ENCODE peak calls at places on chromosomes 16 and 17, in four cellular contexts. One of them, this sample, is unnamed. For H3K9me3, the result is how much of the 10 kb centered on the place peaks cover.

GRCh38 chr16:9091867-9092281 is 430 bp downstream of the HAPSTR1 start:
- DNase-seq in fibroblast of lung: no peak
- DNase-seq in CD8-positive, alpha-beta T cell: peak
- DNase-seq in heart right ventricle: peak
- DNase-seq in this sample: no peak

GRCh38 chr16:88455610-88456355 is 2.7 kb downstream of the ZFPM1 start:
- DNase-seq in fibroblast of lung: peak
- DNase-seq in CD8-positive, alpha-beta T cell: peak
- DNase-seq in heart right ventricle: no peak
- DNase-seq in this sample: peak

GRCh38 chr16:56203052-56203451 is 11.8 kb downstream of the GNAO1 start:
- DNase-seq in fibroblast of lung: peak
- DNase-seq in CD8-positive, alpha-beta T cell: peak
- DNase-seq in heart right ventricle: no peak
- DNase-seq in this sample: no peak

GRCh38 chr16:72013888-72014538 is 5.5 kb downstream of the DHODH start:
- DNase-seq in fibroblast of lung: peak
- DNase-seq in CD8-positive, alpha-beta T cell: no peak
- DNase-seq in heart right ventricle: peak
- DNase-seq in this sample: no peak

GRCh38 chr16:57645691-57646387 is 17.4 kb downstream of the ADGRG1 start:
- DNase-seq in fibroblast of lung: peak
- DNase-seq in CD8-positive, alpha-beta T cell: no peak
- DNase-seq in heart right ventricle: peak
- DNase-seq in this sample: no peak

GRCh38 chr16:11445486-11445885 is 100.2 kb downstream of the RMI2 start:
- DNase-seq in fibroblast of lung: no peak
- DNase-seq in CD8-positive, alpha-beta T cell: no peak
- DNase-seq in heart right ventricle: no peak
- DNase-seq in this sample: no peak

GRCh38 chr17:81831957-81832607 is 1.0 kb downstream of the MCRIP1 start:
- DNase-seq in fibroblast of lung: peak
- DNase-seq in CD8-positive, alpha-beta T cell: peak
- DNase-seq in heart right ventricle: no peak
- DNase-seq in this sample: peak

GRCh38 chr16:80147021-80147680 is 393.6 kb upstream of the DYNLRB2 start:
- DNase-seq in fibroblast of lung: peak
- DNase-seq in CD8-positive, alpha-beta T cell: no peak
- DNase-seq in heart right ventricle: no peak
- DNase-seq in this sample: no peak

GRCh38 chr17:32302037-32302436 is 36.4 kb downstream of the RHBDL3 start:
- DNase-seq in fibroblast of lung: no peak
- DNase-seq in CD8-positive, alpha-beta T cell: no peak
- DNase-seq in heart right ventricle: no peak
- DNase-seq in this sample: no peak

GRCh38 chr16:19330801-19331484 is 45.4 kb downstream of the CLEC19A start:
- DNase-seq in fibroblast of lung: peak
- DNase-seq in CD8-positive, alpha-beta T cell: no peak
- DNase-seq in heart right ventricle: no peak
- DNase-seq in this sample: no peak

GRCh38 chr17:63173903-63174302 is 207.9 kb downstream of the TANC2 start:
- DNase-seq in fibroblast of lung: peak
- DNase-seq in CD8-positive, alpha-beta T cell: no peak
- DNase-seq in heart right ventricle: no peak
- DNase-seq in this sample: no peak

GRCh38 chr17:55769625-55770000 is 18.8 kb downstream of the PCTP start:
- DNase-seq in fibroblast of lung: peak
- DNase-seq in CD8-positive, alpha-beta T cell: no peak
- DNase-seq in heart right ventricle: no peak
- DNase-seq in this sample: no peak

GRCh38 chr17:17422641-17423040 is 54.2 kb upstream of the MED9 start:
- DNase-seq in fibroblast of lung: no peak
- DNase-seq in CD8-positive, alpha-beta T cell: no peak
- DNase-seq in heart right ventricle: no peak
- DNase-seq in this sample: no peak
- H3K9me3 ChIP-seq in fibroblast of lung: under half
- H3K9me3 ChIP-seq in CD8-positive, alpha-beta T cell: under half
- H3K9me3 ChIP-seq in heart right ventricle: under half
- H3K9me3 ChIP-seq in this sample: under half

DNA sequence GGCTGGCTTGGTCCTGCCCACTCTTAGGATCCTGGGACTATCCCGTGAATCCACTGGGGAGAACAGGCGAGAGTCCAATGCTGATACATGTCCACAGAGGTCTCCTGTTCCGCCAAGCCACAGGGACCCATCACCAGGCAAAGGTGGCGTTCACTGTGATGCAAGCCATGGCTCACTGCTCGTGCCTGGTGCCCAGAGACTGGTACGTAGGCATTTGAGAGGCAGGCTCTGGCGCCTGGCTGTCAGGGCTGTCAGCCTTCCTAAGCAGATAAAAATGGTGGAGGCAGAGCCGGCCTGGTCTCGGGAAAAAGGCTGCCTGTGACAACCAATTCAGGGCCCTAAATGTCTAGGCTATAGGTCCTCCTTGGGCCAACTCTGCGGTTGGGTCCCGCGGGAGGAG is 2329.0 kb downstream of the TP53TG3F start:
- DNase-seq in fibroblast of lung: no peak
- DNase-seq in CD8-positive, alpha-beta T cell: no peak
- DNase-seq in heart right ventricle: no peak
- DNase-seq in this sample: no peak
- H3K9me3 ChIP-seq in fibroblast of lung: under half
- H3K9me3 ChIP-seq in CD8-positive, alpha-beta T cell: under half
- H3K9me3 ChIP-seq in heart right ventricle: under half
- H3K9me3 ChIP-seq in this sample: under half

GRCh38 chr16:35733971-35734702 is 2274.7 kb downstream of the TP53TG3F start:
- DNase-seq in fibroblast of lung: no peak
- DNase-seq in CD8-positive, alpha-beta T cell: no peak
- DNase-seq in heart right ventricle: no peak
- DNase-seq in this sample: no peak

GRCh38 chr16:35734728-35735402 is 2275.5 kb downstream of the TP53TG3F start:
- DNase-seq in fibroblast of lung: no peak
- DNase-seq in CD8-positive, alpha-beta T cell: no peak
- DNase-seq in heart right ventricle: no peak
- DNase-seq in this sample: no peak

GRCh38 chr16:35733278-35733965 is 2274.0 kb downstream of the TP53TG3F start:
- DNase-seq in fibroblast of lung: no peak
- DNase-seq in CD8-positive, alpha-beta T cell: no peak
- DNase-seq in heart right ventricle: no peak
- DNase-seq in this sample: no peak

GRCh38 chr16:35737076-35737475 is 2277.7 kb downstream of the TP53TG3F start:
- DNase-seq in fibroblast of lung: no peak
- DNase-seq in CD8-positive, alpha-beta T cell: no peak
- DNase-seq in heart right ventricle: no peak
- DNase-seq in this sample: no peak

DNA sequence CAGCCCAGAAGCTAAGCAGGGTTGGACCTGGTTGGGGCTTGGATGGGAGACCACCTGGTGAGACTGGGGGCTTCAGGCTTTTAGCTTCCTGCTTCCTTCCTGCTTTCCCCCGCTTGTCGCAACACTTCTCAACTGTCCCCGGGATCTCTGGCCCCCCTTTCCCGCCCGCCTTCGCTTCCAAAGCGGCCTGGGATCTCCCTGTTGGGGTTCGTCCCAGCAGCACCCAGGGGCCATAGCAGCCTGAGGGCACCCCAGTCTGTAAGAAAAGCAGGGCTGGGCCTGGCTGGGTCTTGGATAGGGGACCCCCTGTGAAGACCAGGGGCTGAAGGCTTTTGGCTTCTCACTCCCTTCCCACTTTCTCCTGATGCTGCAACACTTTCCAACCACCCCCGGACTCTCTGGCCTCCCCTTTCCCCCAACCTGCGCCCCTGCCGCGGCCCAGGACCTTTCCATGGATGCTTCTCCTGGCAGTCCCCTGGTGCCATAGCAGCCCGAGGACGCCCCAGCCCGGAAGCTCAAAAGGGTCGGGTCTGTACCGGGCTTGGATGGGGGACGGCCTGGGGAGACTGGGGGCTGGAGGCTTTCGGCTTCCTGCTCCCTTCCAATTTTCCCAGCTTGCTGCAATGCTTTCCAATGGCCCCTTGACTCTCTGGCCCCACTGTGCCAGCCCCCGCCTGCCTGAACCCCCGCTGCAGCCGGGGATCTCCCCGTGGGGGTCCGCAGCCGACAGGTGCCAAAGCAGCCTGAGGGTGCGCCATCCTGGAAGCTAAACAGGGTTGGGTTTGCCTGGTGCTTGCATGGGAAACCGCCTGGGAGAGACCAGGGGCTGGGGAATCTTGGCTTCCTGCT is 2276.2 kb downstream of the TP53TG3F start:
- DNase-seq in fibroblast of lung: no peak
- DNase-seq in CD8-positive, alpha-beta T cell: no peak
- DNase-seq in heart right ventricle: no peak
- DNase-seq in this sample: no peak
- H3K9me3 ChIP-seq in fibroblast of lung: under half
- H3K9me3 ChIP-seq in CD8-positive, alpha-beta T cell: under half
- H3K9me3 ChIP-seq in heart right ventricle: under half
- H3K9me3 ChIP-seq in this sample: under half

GRCh38 chr17:73519621-73520368 is 124.5 kb downstream of the SDK2 start:
- DNase-seq in fibroblast of lung: no peak
- DNase-seq in CD8-positive, alpha-beta T cell: no peak
- DNase-seq in heart right ventricle: no peak
- DNase-seq in this sample: no peak
- H3K9me3 ChIP-seq in fibroblast of lung: under half
- H3K9me3 ChIP-seq in CD8-positive, alpha-beta T cell: under half
- H3K9me3 ChIP-seq in heart right ventricle: under half
- H3K9me3 ChIP-seq in this sample: under half

GRCh38 chr17:10999484-10999883 is 161.6 kb upstream of the PIRT start:
- DNase-seq in fibroblast of lung: no peak
- DNase-seq in CD8-positive, alpha-beta T cell: no peak
- DNase-seq in heart right ventricle: no peak
- DNase-seq in this sample: no peak
- H3K9me3 ChIP-seq in fibroblast of lung: under half
- H3K9me3 ChIP-seq in CD8-positive, alpha-beta T cell: under half
- H3K9me3 ChIP-seq in heart right ventricle: under half
- H3K9me3 ChIP-seq in this sample: under half

GRCh38 chr17:41689497-41690299 is 1.0 kb downstream of the EIF1 start:
- DNase-seq in fibroblast of lung: peak
- DNase-seq in CD8-positive, alpha-beta T cell: peak
- DNase-seq in heart right ventricle: peak
- DNase-seq in this sample: no peak

GRCh38 chr17:41690497-41690896 is 1.8 kb downstream of the EIF1 start:
- DNase-seq in fibroblast of lung: no peak
- DNase-seq in CD8-positive, alpha-beta T cell: no peak
- DNase-seq in heart right ventricle: no peak
- DNase-seq in this sample: no peak

GRCh38 chr17:41687828-41688640 is 651 bp upstream of the EIF1 start:
- DNase-seq in fibroblast of lung: no peak
- DNase-seq in CD8-positive, alpha-beta T cell: peak
- DNase-seq in heart right ventricle: peak
- DNase-seq in this sample: peak

GRCh38 chr17:41691031-41691777 is 2.5 kb downstream of the EIF1 start:
- DNase-seq in fibroblast of lung: no peak
- DNase-seq in CD8-positive, alpha-beta T cell: no peak
- DNase-seq in heart right ventricle: no peak
- DNase-seq in this sample: no peak

GRCh38 chr17:41688641-41689496 is at the start of gene EIF1:
- DNase-seq in fibroblast of lung: peak
- DNase-seq in CD8-positive, alpha-beta T cell: peak
- DNase-seq in heart right ventricle: peak
- DNase-seq in this sample: peak
- H3K9me3 ChIP-seq in fibroblast of lung: under half
- H3K9me3 ChIP-seq in CD8-positive, alpha-beta T cell: under half
- H3K9me3 ChIP-seq in heart right ventricle: under half
- H3K9me3 ChIP-seq in this sample: under half

GRCh38 chr16:3311496-3311895 is 6.2 kb downstream of the ZNF75A start:
- DNase-seq in fibroblast of lung: no peak
- DNase-seq in CD8-positive, alpha-beta T cell: no peak
- DNase-seq in heart right ventricle: no peak
- DNase-seq in this sample: no peak
- H3K9me3 ChIP-seq in fibroblast of lung: under half
- H3K9me3 ChIP-seq in CD8-positive, alpha-beta T cell: under half
- H3K9me3 ChIP-seq in heart right ventricle: half or more
- H3K9me3 ChIP-seq in this sample: under half

DNA sequence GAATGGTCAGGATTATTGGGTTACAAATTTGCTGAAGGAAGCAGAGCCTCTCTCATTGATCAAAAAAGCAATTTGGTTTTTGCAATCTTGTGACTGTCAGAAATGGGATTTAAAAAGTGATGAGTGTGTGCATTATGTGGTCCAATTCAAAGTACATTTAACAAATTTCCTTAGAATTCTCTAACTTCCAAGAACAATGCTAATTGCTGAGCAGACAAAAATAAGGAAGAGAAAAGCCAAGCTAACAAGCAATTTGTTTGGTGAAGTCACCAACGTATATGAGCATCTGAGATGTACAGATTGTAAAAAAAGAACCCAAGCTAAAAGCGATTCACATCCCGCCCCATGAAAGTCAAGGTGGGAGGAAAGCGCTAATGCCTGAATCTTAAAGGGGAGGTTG is 1643.9 kb downstream of the CDH8 start:
- DNase-seq in fibroblast of lung: no peak
- DNase-seq in CD8-positive, alpha-beta T cell: no peak
- DNase-seq in heart right ventricle: no peak
- DNase-seq in this sample: no peak
- H3K9me3 ChIP-seq in fibroblast of lung: under half
- H3K9me3 ChIP-seq in CD8-positive, alpha-beta T cell: under half
- H3K9me3 ChIP-seq in heart right ventricle: under half
- H3K9me3 ChIP-seq in this sample: under half

DNA sequence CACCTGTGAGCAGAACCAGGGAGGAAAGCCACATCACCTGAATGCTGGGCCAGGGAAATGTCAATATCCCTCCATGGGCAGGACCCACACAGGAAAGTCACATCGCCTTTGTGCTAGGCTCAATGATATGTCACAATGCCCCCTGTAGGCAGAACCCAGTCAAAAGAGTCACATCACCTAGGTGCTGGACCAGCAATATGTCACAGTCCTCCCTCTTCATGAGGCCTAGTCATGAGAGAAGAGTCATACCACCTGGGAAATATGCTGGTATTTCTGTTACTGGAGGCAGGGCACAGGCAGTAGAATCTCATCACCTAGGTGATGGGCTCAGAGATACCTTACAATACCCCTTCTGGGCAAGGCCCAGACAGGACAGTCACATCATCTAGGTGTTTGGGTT is 1843.4 kb downstream of the TP53TG3F start:
- DNase-seq in fibroblast of lung: no peak
- DNase-seq in CD8-positive, alpha-beta T cell: no peak
- DNase-seq in heart right ventricle: no peak
- DNase-seq in this sample: no peak
- H3K9me3 ChIP-seq in fibroblast of lung: under half
- H3K9me3 ChIP-seq in CD8-positive, alpha-beta T cell: under half
- H3K9me3 ChIP-seq in heart right ventricle: under half
- H3K9me3 ChIP-seq in this sample: under half